ENCODE peak calls at places on chromosomes 11 and 22, in nine cellular contexts. O is heart right ventricle, P is psoas muscle, S is fibroblast of pulmonary artery, D is pancreas, Y is astrocyte of the cerebellum, W is PC-9, B is thoracic aorta, C is A549. X is an unnamed sample.

GRCh38 chr11:121112498-121113455 is 11.7 kb downstream of the TECTA start:
- DNase-seq in S (peak; percentile 76), D (peak; percentile 51), O (peak; percentile 48), B (peak; percentile 9), W (peak; percentile 21), Y (peak; percentile 40), P (peak; percentile 65), C (peak; percentile 53), X (peak; percentile 75)

GRCh38 chr11:38019072-38019775 is 1421.2 kb upstream of the RAG2 start:
- DNase-seq in S (peak; percentile 55), W (peak; percentile 96), Y (no peak), P (no peak), D (no peak), B (no peak), C (peak; percentile 1), O (no peak), X (no peak)

GRCh38 chr11:117071344-117071787 is 26.9 kb downstream of the SIK3 start:
- DNase-seq in O (no peak), D (peak; percentile 20), Y (no peak), W (peak; percentile 70), S (peak; percentile 48), C (peak; percentile 89), B (no peak), P (no peak), X (peak; percentile 38)

GRCh38 chr22:44047891-44048301 is 23.8 kb downstream of the PARVB start:
- DNase-seq in O (no peak), W (no peak), D (no peak), C (no peak), S (no peak), P (no peak), Y (no peak), B (no peak), X (no peak)

GRCh38 chr11:27873664-27874063 is 173.4 kb upstream of the BDNF start:
- DNase-seq in C (no peak), B (no peak), W (no peak), Y (no peak), S (no peak), D (no peak), O (no peak), P (no peak), X (no peak)

GRCh38 chr11:110497204-110497987 is 67.6 kb downstream of the FDX1 start:
- DNase-seq in D (no peak), O (no peak), Y (no peak), C (no peak), B (no peak), P (no peak), S (peak; percentile 80), W (no peak), X (no peak)

GRCh38 chr11:124762077-124762623 is at the start of gene ESAM:
- DNase-seq in C (peak; percentile 17), W (peak; percentile 78), D (peak; percentile 56), O (peak; percentile 74), P (no peak), B (no peak), S (no peak), Y (no peak), X (peak; percentile 79)

GRCh38 chr11:203056-203944 is 3.9 kb downstream of the BET1L start:
- DNase-seq in D (peak; percentile 14), W (no peak), S (no peak), B (no peak), P (no peak), O (no peak), Y (no peak), C (no peak), X (no peak)

GRCh38 chr11:120125005-120125404 is 12.9 kb downstream of the TRIM29 start:
- DNase-seq in B (no peak), W (peak; percentile 86), S (no peak), D (no peak), P (no peak), O (no peak), C (peak; percentile 54), Y (no peak), X (no peak)

GRCh38 chr11:76560219-76560618 is 110.3 kb downstream of the LRRC32 start:
- DNase-seq in P (no peak), W (no peak), B (no peak), S (no peak), O (no peak), D (no peak), Y (no peak), C (no peak), X (no peak)

GRCh38 chr11:112617977-112618829 is 343.0 kb upstream of the NCAM1 start:
- DNase-seq in S (no peak), Y (no peak), D (no peak), B (no peak), O (no peak), W (no peak), P (no peak), C (no peak), X (no peak)

GRCh38 chr11:11589385-11589890 is 32.4 kb downstream of the GALNT18 start:
- DNase-seq in Y (no peak), O (no peak), C (no peak), S (no peak), D (no peak), B (no peak), P (no peak), W (no peak), X (peak; percentile 2)

GRCh38 chr22:25892678-25893077 is 150.7 kb downstream of the MYO18B start:
- DNase-seq in O (no peak), B (no peak), Y (no peak), S (no peak), P (no peak), C (no peak), D (no peak), W (no peak), X (no peak)

GRCh38 chr11:19984048-19984742 is 176.1 kb downstream of the DBX1 start:
- DNase-seq in O (no peak), D (no peak), P (no peak), C (no peak), B (no peak), W (no peak), S (no peak), Y (no peak), X (no peak)

GRCh38 chr11:1556278-1557167 is 15.5 kb downstream of the DUSP8 start:
- DNase-seq in D (no peak), P (peak; percentile 49), B (no peak), O (no peak), W (no peak), C (no peak), Y (no peak), S (no peak), X (peak; percentile 10)

GRCh38 chr22:18078329-18079041 is 695 bp downstream of the PEX26 start:
- DNase-seq in Y (no peak), W (peak; percentile 30), O (peak; percentile 33), S (no peak), C (peak; percentile 25), D (peak; percentile 60), P (peak; percentile 72), B (no peak), X (peak; percentile 58)

GRCh38 chr11:110112457-110112856 is 19.3 kb downstream of the ZC3H12C start:
- DNase-seq in Y (no peak), O (no peak), S (no peak), C (no peak), B (no peak), W (no peak), D (no peak), P (no peak), X (no peak)

GRCh38 chr11:116255234-116255953 is 517.4 kb downstream of the BUD13 start:
- DNase-seq in C (no peak), B (no peak), O (no peak), S (no peak), Y (no peak), D (no peak), P (no peak), W (no peak), X (no peak)

DNA sequence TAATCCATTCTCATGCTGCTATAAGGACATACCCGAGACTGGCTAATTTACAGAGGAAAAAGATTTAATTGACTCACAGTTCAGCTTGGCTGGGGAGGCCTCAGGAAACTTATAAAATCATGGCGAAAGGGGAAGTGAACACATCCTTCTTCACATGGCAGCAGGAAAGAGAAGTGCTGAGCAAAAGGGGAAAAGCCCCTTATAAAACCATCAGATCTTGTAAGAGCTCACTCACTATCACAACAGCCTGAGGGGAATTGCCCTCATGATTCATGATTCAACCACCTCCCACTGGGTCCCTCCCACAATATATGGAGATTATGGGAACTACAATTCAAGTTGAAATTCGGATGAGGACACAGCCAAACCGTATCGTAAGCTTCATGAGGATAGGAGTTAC is 3.8 kb upstream of the CYB5R2 start:
- DNase-seq in S (peak; percentile 46), O (no peak), B (no peak), W (no peak), C (peak; percentile 44), Y (peak; percentile 27), D (no peak), P (no peak), X (no peak)
- TF ChIP-seq CTCF in S (no peak), O (no peak), B (no peak), W (no peak), C (no peak), Y (no peak), D (no peak), P (no peak), X (no peak)

DNA sequence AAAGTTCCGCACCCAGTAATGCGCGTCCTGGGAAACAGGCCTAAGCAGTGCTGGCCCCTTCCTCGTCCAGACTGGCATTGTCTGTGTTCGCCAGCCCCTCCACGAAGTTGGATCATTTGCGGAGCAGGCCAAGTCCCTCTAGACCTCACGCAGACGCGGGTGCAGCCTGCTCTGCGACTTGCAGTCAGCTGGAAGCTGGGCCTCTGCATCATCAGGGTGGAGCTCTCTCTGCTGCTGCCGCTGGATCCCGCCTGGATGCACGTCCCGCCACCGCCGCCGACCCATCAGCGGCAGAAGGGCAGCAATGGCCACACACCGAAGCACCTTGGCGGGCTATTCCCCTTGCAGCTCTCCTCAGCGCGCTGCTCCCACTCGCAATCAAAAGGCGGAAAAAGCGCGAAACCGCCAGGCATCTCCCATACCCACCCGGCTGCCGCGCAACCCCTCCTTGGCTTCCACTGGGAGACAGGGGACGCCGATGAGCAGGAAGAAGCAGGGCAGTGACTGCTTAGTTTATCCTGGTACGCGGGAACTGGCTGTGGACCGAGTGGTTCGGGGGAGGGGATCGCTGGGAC is 34.1 kb upstream of the GLYATL1 start:
- DNase-seq in B (no peak), D (no peak), S (peak; percentile 49), O (peak; percentile 31), C (no peak), P (peak; percentile 54), Y (no peak), W (no peak), X (peak; percentile 22)
- H3K4me3 ChIP-seq in B (peak overlapping the region; percentile 36), D (no peak overlapping the region), S (peak overlapping the region; percentile 61), O (peak overlapping the region; percentile 22), C (peak overlapping the region; percentile 42), P (peak overlapping the region; percentile 47), Y (peak overlapping the region; percentile 69), W (no peak overlapping the region), X (peak overlapping the region; percentile 27)

GRCh38 chr11:118883368-118884071 is at the start of gene CXCR5:
- DNase-seq in C (no peak), Y (no peak), D (no peak), S (no peak), B (no peak), P (peak; percentile 46), O (no peak), W (no peak), X (no peak)
- TF ChIP-seq CTCF in C (no peak), Y (peak; percentile 8), D (no peak), S (no peak), B (no peak), P (no peak), O (no peak), W (no peak), X (no peak)

DNA sequence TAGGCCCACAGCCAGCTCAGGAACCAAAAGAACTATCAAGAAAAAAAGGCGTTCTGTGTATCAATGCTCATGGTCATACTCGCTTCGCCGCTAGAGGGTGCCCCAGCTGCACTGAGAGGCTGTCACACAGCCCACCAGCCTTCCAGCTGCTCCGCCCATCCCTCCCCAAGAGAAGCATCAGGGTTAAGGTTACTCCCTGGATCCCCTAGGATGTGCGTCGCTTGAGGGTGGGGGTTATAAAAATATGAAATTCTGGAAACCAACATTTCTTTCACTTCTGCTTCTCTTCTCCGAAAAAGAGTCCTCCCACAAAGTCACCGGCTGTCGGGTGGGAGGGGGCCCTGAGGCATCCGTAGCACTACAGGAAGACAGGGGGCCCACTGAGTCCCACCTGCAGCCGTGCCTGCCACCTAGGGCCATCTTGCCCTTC is 1.7 kb downstream of the CBX6 start:
- DNase-seq in B (peak; percentile 87), S (peak; percentile 84), C (peak; percentile 78), P (peak; percentile 95), D (peak; percentile 88), O (peak; percentile 92), Y (peak; percentile 65), W (peak; percentile 88), X (peak; percentile 84)
- H3K4me3 ChIP-seq in B (peak overlapping the region; percentile 78), S (peak overlapping the region; percentile 68), C (peak overlapping the region; percentile 88), P (peak overlapping the region; percentile 97), D (no peak overlapping the region), O (peak overlapping the region; percentile 78), Y (peak overlapping the region; percentile 73), W (peak overlapping the region; percentile 83), X (peak overlapping the region; percentile 65)